ENCODE peak calls at places on chromosomes 12 and 14, in six cellular contexts. Y is left ventricle myocardium inferior, V is HCT116, T is transverse colon, B is heart left ventricle, N is IMR-90. U is an unnamed sample. For H3K27me3, the result is how much of the 10 kb centered on the place peaks cover.

GRCh38 chr12:77946541-77947021 is 115.9 kb downstream of the NAV3 start:
- DNase-seq in Y (no peak), B (no peak), N (peak), V (no peak), T (no peak), U (no peak)

GRCh38 chr12:30417697-30418231 is 277.9 kb downstream of the IPO8 start:
- DNase-seq in N (peak), B (no peak), Y (no peak), T (peak), V (peak), U (no peak)

GRCh38 chr12:117521327-117521726 is 159.9 kb upstream of the NOS1 start:
- DNase-seq in V (no peak), N (no peak), T (no peak), B (no peak), Y (no peak), U (no peak)

GRCh38 chr14:34937442-34937841 is 45.4 kb upstream of the SRP54 start:
- DNase-seq in Y (no peak), T (no peak), B (no peak), N (no peak), V (no peak), U (no peak)

GRCh38 chr12:122230798-122231197 is 4.9 kb upstream of the DIABLO start:
- DNase-seq in B (no peak), N (no peak), V (no peak), T (no peak), Y (no peak), U (no peak)

GRCh38 chr12:71469235-71469873 is 29.8 kb downstream of the LGR5 start:
- DNase-seq in T (no peak), N (peak), B (no peak), Y (no peak), V (peak), U (peak)

GRCh38 chr12:108779998-108780688 is 48.8 kb upstream of the CORO1C start:
- DNase-seq in B (no peak), N (no peak), V (no peak), T (no peak), Y (no peak), U (no peak)

GRCh38 chr12:22781339-22781738 is 156.4 kb downstream of the ETNK1 start:
- DNase-seq in Y (no peak), N (no peak), V (no peak), B (no peak), T (no peak), U (no peak)

GRCh38 chr12:47785036-47785886 is 12.2 kb downstream of the SLC48A1 start:
- DNase-seq in B (no peak), T (no peak), Y (no peak), N (no peak), V (no peak), U (no peak)

GRCh38 chr12:6996040-6996441 is 22.2 kb downstream of the LPCAT3 start:
- DNase-seq in Y (no peak), V (peak), T (no peak), B (no peak), N (peak), U (no peak)

GRCh38 chr12:12333980-12334709 is 15.9 kb downstream of the MANSC1 start:
- DNase-seq in B (peak), V (peak), N (peak), T (peak), Y (peak), U (peak)

GRCh38 chr12:127509066-127509778 is 757.7 kb upstream of the TMEM132C start:
- DNase-seq in Y (no peak), T (no peak), N (peak), B (no peak), V (no peak), U (no peak)

GRCh38 chr12:106918746-106919145 is 37.0 kb upstream of the TMEM263 start:
- DNase-seq in N (peak), T (no peak), V (peak), B (no peak), Y (no peak), U (peak)

GRCh38 chr12:56234746-56235436 is 5.0 kb downstream of the SLC39A5 start:
- DNase-seq in N (no peak), T (no peak), V (no peak), Y (no peak), B (no peak), U (no peak)

GRCh38 chr14:88143817-88144216 is 138.9 kb downstream of the GPR65 start:
- DNase-seq in V (no peak), Y (no peak), T (no peak), B (no peak), N (no peak), U (no peak)

GRCh38 chr12:3223601-3224529 is 146.7 kb downstream of the TSPAN9 start:
- DNase-seq in N (no peak), Y (no peak), T (no peak), V (no peak), B (no peak), U (no peak)

GRCh38 chr14:88129306-88130056 is 124.5 kb downstream of the GPR65 start:
- DNase-seq in T (no peak), V (no peak), Y (no peak), B (no peak), N (peak), U (no peak)

GRCh38 chr12:132100306-132101065 is 43.6 kb downstream of the DDX51 start:
- DNase-seq in Y (no peak), N (no peak), T (no peak), V (no peak), B (no peak), U (no peak)

GRCh38 chr14:32020882-32021281 is 56.2 kb upstream of the ARHGAP5 start:
- DNase-seq in N (no peak), Y (no peak), B (no peak), V (no peak), T (no peak), U (no peak)

GRCh38 chr14:106691601-106692291 is 1165.4 kb downstream of the TMEM121 start:
- DNase-seq in N (no peak), Y (peak), B (no peak), V (no peak), T (peak), U (peak)

GRCh38 chr12:88111074-88111652 is 30.7 kb downstream of the CEP290 start:
- DNase-seq in Y (no peak), T (no peak), N (peak), B (no peak), V (peak), U (no peak)

GRCh38 chr14:101368629-101369028 is 192.7 kb upstream of the DIO3 start:
- DNase-seq in B (no peak), V (no peak), Y (no peak), T (no peak), N (no peak), U (no peak)

GRCh38 chr14:102325791-102326345 is 6.3 kb downstream of the ZNF839 start:
- DNase-seq in V (no peak), N (no peak), T (no peak), Y (no peak), B (no peak), U (peak)

GRCh38 chr12:12562016-12562483 is 613 bp downstream of the DUSP16 start:
- DNase-seq in Y (peak), N (peak), T (peak), B (peak), V (no peak), U (peak)

GRCh38 chr12:130959632-130960031 is 5.9 kb downstream of the ADGRD1 start:
- DNase-seq in T (no peak), B (no peak), Y (no peak), N (no peak), V (no peak), U (no peak)

GRCh38 chr14:20247651-20248246 is 8.7 kb downstream of the OR11H4 start:
- DNase-seq in Y (no peak), B (no peak), N (no peak), T (no peak), V (peak), U (no peak)

GRCh38 chr12:52259850-52260249 is 14.6 kb upstream of the KRT86 start:
- DNase-seq in N (no peak), T (no peak), Y (no peak), B (no peak), V (no peak), U (no peak)

GRCh38 chr12:5807090-5807414 is 138.0 kb downstream of the ANO2 start:
- DNase-seq in Y (no peak), T (no peak), N (peak), V (peak), B (no peak), U (no peak)

GRCh38 chr12:17017402-17017801 is 411.4 kb upstream of the LMO3 start:
- DNase-seq in B (no peak), Y (no peak), T (no peak), N (no peak), V (no peak), U (no peak)

GRCh38 chr12:50200507-50201273 is 33.5 kb upstream of the CERS5 start:
- DNase-seq in N (peak), Y (no peak), T (no peak), V (no peak), B (no peak), U (no peak)

GRCh38 chr14:77917802-77918201 is 117.9 kb downstream of the ADCK1 start:
- DNase-seq in B (no peak), Y (no peak), V (no peak), N (no peak), T (no peak), U (no peak)

GRCh38 chr12:53145383-53145782 is 35.1 kb upstream of the ZNF740 start:
- DNase-seq in V (no peak), T (no peak), N (peak), Y (no peak), B (no peak), U (no peak)

GRCh38 chr14:90726656-90727055 is 89.6 kb downstream of the TTC7B start:
- DNase-seq in Y (no peak), T (peak), V (peak), N (peak), B (peak), U (no peak)

GRCh38 chr14:20631023-20631820 is 10.3 kb downstream of the OR6S1 start:
- DNase-seq in V (no peak), Y (no peak), B (no peak), T (peak), N (peak), U (peak)

GRCh38 chr12:101856030-101856429 is 21.4 kb upstream of the DRAM1 start:
- DNase-seq in Y (no peak), V (no peak), T (no peak), N (no peak), B (no peak), U (no peak)

GRCh38 chr12:43453761-43454160 is 98.2 kb downstream of the ADAMTS20 start:
- DNase-seq in Y (no peak), N (no peak), B (no peak), T (no peak), V (no peak), U (no peak)

GRCh38 chr12:15001733-15002471 is 29.1 kb downstream of the PDE6H start:
- DNase-seq in B (no peak), V (no peak), N (peak), Y (peak), T (peak), U (peak)

GRCh38 chr14:102500190-102500661 is 9.3 kb downstream of the ANKRD9 start:
- DNase-seq in V (no peak), N (peak), T (peak), Y (peak), B (peak), U (no peak)

GRCh38 chr12:32822344-32822743 is 66.6 kb upstream of the YARS2 start:
- DNase-seq in N (no peak), Y (no peak), V (no peak), B (no peak), T (no peak), U (no peak)
- TF ChIP-seq CTCF in N (no peak), Y (no peak), V (no peak), B (no peak), T (no peak), U (no peak)

GRCh38 chr12:113666223-113666622 is 194.6 kb upstream of the LHX5 start:
- DNase-seq in T (no peak), Y (no peak), N (no peak), V (no peak), B (no peak), U (no peak)

GRCh38 chr12:113663396-113663795 is 191.7 kb upstream of the LHX5 start:
- DNase-seq in B (no peak), N (no peak), T (no peak), Y (no peak), V (no peak), U (no peak)

GRCh38 chr12:113667095-113667494 is 195.4 kb upstream of the LHX5 start:
- DNase-seq in N (no peak), Y (no peak), B (no peak), V (no peak), T (no peak), U (no peak)

GRCh38 chr12:113664224-113664681 is 192.6 kb upstream of the LHX5 start:
- DNase-seq in B (no peak), N (no peak), T (no peak), V (no peak), Y (no peak), U (no peak)

GRCh38 chr12:113665457-113665856 is 193.8 kb upstream of the LHX5 start:
- DNase-seq in T (no peak), N (no peak), Y (no peak), V (no peak), B (no peak), U (no peak)
- H3K27me3 ChIP-seq in T (under half), N (under half), Y (half or more), V (under half), B (under half), U (under half)

GRCh38 chr14:89182326-89182725 is 234.7 kb downstream of the FOXN3 start:
- DNase-seq in N (no peak), B (no peak), Y (no peak), T (no peak), V (no peak), U (no peak)
- H3K4me3 ChIP-seq in N (no peak), B (no peak), Y (no peak), T (no peak), V (no peak), U (no peak)

GRCh38 chr12:113473942-113474341 is 2.3 kb upstream of the LHX5 start:
- DNase-seq in N (no peak), T (no peak), B (no peak), V (no peak), Y (no peak), U (no peak)

GRCh38 chr12:113471619-113472171 is at the start of gene LHX5:
- DNase-seq in Y (no peak), T (no peak), V (no peak), N (peak), B (no peak), U (no peak)

GRCh38 chr12:113473400-113473799 is 1.7 kb upstream of the LHX5 start:
- DNase-seq in T (no peak), Y (no peak), N (no peak), V (no peak), B (no peak), U (no peak)

GRCh38 chr12:113470871-113471618 is 626 bp downstream of the LHX5 start:
- DNase-seq in N (no peak), B (no peak), T (no peak), V (no peak), Y (no peak), U (no peak)

GRCh38 chr12:113472191-113473190 is 820 bp upstream of the LHX5 start:
- DNase-seq in Y (no peak), N (no peak), B (no peak), V (no peak), T (no peak), U (no peak)
- TF ChIP-seq CTCF in Y (no peak), N (no peak), B (no peak), V (no peak), T (no peak), U (no peak)

GRCh38 chr12:18919826-18920511 is 182.1 kb downstream of the CAPZA3 start:
- DNase-seq in B (no peak), V (no peak), Y (no peak), N (no peak), T (peak), U (no peak)

GRCh38 chr12:18926188-18926587 is 188.3 kb downstream of the CAPZA3 start:
- DNase-seq in Y (no peak), B (no peak), T (no peak), N (no peak), V (no peak), U (no peak)

GRCh38 chr12:18923721-18924120 is 185.8 kb downstream of the CAPZA3 start:
- DNase-seq in T (no peak), N (no peak), V (no peak), Y (no peak), B (no peak), U (no peak)
- H3K27me3 ChIP-seq in T (under half), N (under half), V (under half), Y (under half), B (under half), U (under half)